ENCODE peak calls at places on chromosome 9, in seven cellular contexts. G is K562, R is A549, F is mucosa of descending colon, H is suprapubic skin, M is ovary, Q is fibroblast of pulmonary artery. D is an unnamed sample.

GRCh38 chr9:137919649-137920101 is 42.1 kb downstream of the CACNA1B start:
- DNase-seq in M (no peak), Q (no peak), G (no peak), R (no peak), H (no peak), F (no peak), D (no peak)

GRCh38 chr9:126516936-126517750 is 96.6 kb upstream of the LMX1B start:
- DNase-seq in R (peak), M (no peak), F (peak), Q (peak), H (peak), G (no peak), D (peak)

GRCh38 chr9:134532084-134532483 is 109.5 kb upstream of the COL5A1 start:
- DNase-seq in M (no peak), H (no peak), Q (no peak), G (no peak), R (no peak), F (no peak), D (no peak)

GRCh38 chr9:121956808-121957207 is 136.3 kb downstream of the TTLL11 start:
- DNase-seq in F (no peak), H (no peak), Q (no peak), G (no peak), M (no peak), R (no peak), D (no peak)

GRCh38 chr9:125632321-125633115 is 74.5 kb downstream of the MAPKAP1 start:
- DNase-seq in H (no peak), M (no peak), R (no peak), F (no peak), Q (no peak), G (peak), D (no peak)

GRCh38 chr9:134215709-134216448 is 51.5 kb upstream of the RNU6ATAC start:
- DNase-seq in Q (peak), R (no peak), M (peak), H (peak), G (peak), F (peak), D (peak)

GRCh38 chr9:114291064-114291474 is 31.8 kb upstream of the ORM1 start:
- DNase-seq in R (peak), Q (peak), M (peak), G (peak), H (peak), F (no peak), D (no peak)

GRCh38 chr9:87684627-87685204 is 41.2 kb upstream of the CTSL start:
- DNase-seq in F (no peak), Q (peak), H (peak), G (peak), M (peak), R (peak), D (no peak)

GRCh38 chr9:106467847-106468163 is 395.2 kb upstream of the ZNF462 start:
- DNase-seq in R (no peak), M (no peak), Q (no peak), H (no peak), G (no peak), F (no peak), D (no peak)

GRCh38 chr9:130282000-130282700 is 16.6 kb downstream of the HMCN2 start:
- DNase-seq in R (no peak), F (no peak), M (no peak), Q (no peak), H (no peak), G (no peak), D (no peak)

GRCh38 chr9:98442541-98442940 is 187.1 kb upstream of the TBC1D2 start:
- DNase-seq in Q (no peak), R (no peak), H (no peak), G (no peak), M (no peak), F (no peak), D (no peak)

GRCh38 chr9:129322641-129323375 is 144.7 kb upstream of the IER5L start:
- DNase-seq in H (peak), R (no peak), Q (no peak), G (no peak), F (no peak), M (peak), D (no peak)

GRCh38 chr9:21919377-21920362 is 74.5 kb downstream of the CDKN2A start:
- DNase-seq in F (no peak), H (no peak), M (no peak), R (no peak), Q (peak), G (no peak), D (peak)

GRCh38 chr9:13719981-13720380 is 440.5 kb upstream of the MPDZ start:
- DNase-seq in H (no peak), G (no peak), M (no peak), R (no peak), F (no peak), Q (peak), D (no peak)

GRCh38 chr9:87425202-87425601 is 72.5 kb upstream of the DAPK1 start:
- DNase-seq in F (no peak), G (no peak), H (no peak), M (no peak), Q (peak), R (no peak), D (no peak)

GRCh38 chr9:119009253-119009652 is 360.0 kb downstream of the BRINP1 start:
- DNase-seq in F (no peak), R (peak), Q (no peak), G (no peak), H (no peak), M (no peak), D (no peak)

GRCh38 chr9:33535541-33535940 is 11.5 kb downstream of the ANKRD18B start:
- DNase-seq in G (no peak), F (no peak), R (no peak), H (no peak), Q (no peak), M (no peak), D (no peak)

GRCh38 chr9:93261735-93262523 is 78.0 kb downstream of the WNK2 start:
- DNase-seq in F (no peak), R (no peak), M (peak), G (no peak), Q (no peak), H (peak), D (no peak)

GRCh38 chr9:130868230-130868629 is 28.4 kb downstream of the QRFP start:
- DNase-seq in M (no peak), Q (no peak), R (no peak), G (no peak), F (no peak), H (no peak), D (no peak)

GRCh38 chr9:94159069-94159915 is 75.0 kb downstream of the PTPDC1 start:
- DNase-seq in R (no peak), F (no peak), Q (no peak), H (no peak), M (no peak), G (no peak), D (no peak)

GRCh38 chr9:15231788-15232635 is 75.0 kb downstream of the TTC39B start:
- DNase-seq in F (no peak), H (no peak), R (peak), Q (peak), M (no peak), G (peak), D (no peak)

GRCh38 chr9:122206118-122207046 is 22.4 kb downstream of the LHX6 start:
- DNase-seq in M (no peak), G (no peak), R (no peak), F (no peak), H (no peak), Q (peak), D (peak)

GRCh38 chr9:71675129-71675856 is 93.0 kb downstream of the CEMIP2 start:
- DNase-seq in F (peak), R (no peak), Q (no peak), G (no peak), M (no peak), H (no peak), D (no peak)

GRCh38 chr9:98796364-98797101 is at the start of gene ANKS6:
- DNase-seq in Q (peak), G (peak), F (peak), R (peak), M (peak), H (peak), D (no peak)

GRCh38 chr9:128617943-128618342 is 38.7 kb downstream of the DYNC2I2 start:
- DNase-seq in Q (no peak), H (no peak), F (no peak), G (no peak), M (no peak), R (no peak), D (no peak)

GRCh38 chr9:119609277-119609971 is 240.2 kb upstream of the BRINP1 start:
- DNase-seq in R (no peak), F (no peak), Q (no peak), H (no peak), G (no peak), M (no peak), D (no peak)

GRCh38 chr9:37914154-37914551 is 10.2 kb upstream of the SLC25A51 start:
- DNase-seq in Q (no peak), R (no peak), G (no peak), M (no peak), H (no peak), F (no peak), D (no peak)

GRCh38 chr9:136022731-136023400 is 61.7 kb upstream of the UBAC1 start:
- DNase-seq in M (no peak), H (no peak), G (no peak), F (peak), R (no peak), Q (no peak), D (no peak)

GRCh38 chr9:21941337-21941995 is 52.7 kb downstream of the CDKN2A start:
- DNase-seq in R (no peak), M (no peak), G (no peak), H (no peak), F (no peak), Q (no peak), D (no peak)

GRCh38 chr9:12818431-12819000 is 43.7 kb downstream of the LURAP1L start:
- DNase-seq in R (peak), Q (peak), H (peak), M (no peak), G (no peak), F (peak), D (no peak)

GRCh38 chr9:131641618-131642495 is 96.5 kb downstream of the PRRT1B start:
- DNase-seq in M (no peak), G (no peak), F (peak), R (peak), H (no peak), Q (no peak), D (no peak)

GRCh38 chr9:91359734-91360470 is 1.8 kb downstream of the AUH start:
- DNase-seq in F (no peak), M (no peak), H (no peak), R (no peak), Q (no peak), G (peak), D (no peak)

GRCh38 chr9:82606761-82607382 is 456.1 kb downstream of the RASEF start:
- DNase-seq in H (no peak), G (peak), M (peak), Q (peak), R (peak), F (no peak), D (peak)

GRCh38 chr9:113931140-113931539 is 55.0 kb downstream of the ZNF618 start:
- DNase-seq in G (no peak), Q (no peak), H (no peak), M (no peak), R (no peak), F (no peak), D (no peak)

GRCh38 chr9:98888794-98889495 is 54.8 kb upstream of the COL15A1 start:
- DNase-seq in G (no peak), H (no peak), M (no peak), Q (no peak), F (no peak), R (no peak), D (no peak)

GRCh38 chr9:98804083-98804482 is 3.4 kb upstream of the GALNT12 start:
- DNase-seq in M (no peak), H (no peak), F (no peak), G (no peak), Q (peak), R (no peak), D (no peak)

GRCh38 chr9:90853945-90854344 is 52.3 kb downstream of the SYK start:
- DNase-seq in G (no peak), H (no peak), R (no peak), M (no peak), F (no peak), Q (no peak), D (no peak)

GRCh38 chr9:73116030-73116429 is 35.6 kb upstream of the ANXA1 start:
- DNase-seq in Q (peak), M (no peak), F (no peak), G (no peak), H (no peak), R (no peak), D (no peak)

DNA sequence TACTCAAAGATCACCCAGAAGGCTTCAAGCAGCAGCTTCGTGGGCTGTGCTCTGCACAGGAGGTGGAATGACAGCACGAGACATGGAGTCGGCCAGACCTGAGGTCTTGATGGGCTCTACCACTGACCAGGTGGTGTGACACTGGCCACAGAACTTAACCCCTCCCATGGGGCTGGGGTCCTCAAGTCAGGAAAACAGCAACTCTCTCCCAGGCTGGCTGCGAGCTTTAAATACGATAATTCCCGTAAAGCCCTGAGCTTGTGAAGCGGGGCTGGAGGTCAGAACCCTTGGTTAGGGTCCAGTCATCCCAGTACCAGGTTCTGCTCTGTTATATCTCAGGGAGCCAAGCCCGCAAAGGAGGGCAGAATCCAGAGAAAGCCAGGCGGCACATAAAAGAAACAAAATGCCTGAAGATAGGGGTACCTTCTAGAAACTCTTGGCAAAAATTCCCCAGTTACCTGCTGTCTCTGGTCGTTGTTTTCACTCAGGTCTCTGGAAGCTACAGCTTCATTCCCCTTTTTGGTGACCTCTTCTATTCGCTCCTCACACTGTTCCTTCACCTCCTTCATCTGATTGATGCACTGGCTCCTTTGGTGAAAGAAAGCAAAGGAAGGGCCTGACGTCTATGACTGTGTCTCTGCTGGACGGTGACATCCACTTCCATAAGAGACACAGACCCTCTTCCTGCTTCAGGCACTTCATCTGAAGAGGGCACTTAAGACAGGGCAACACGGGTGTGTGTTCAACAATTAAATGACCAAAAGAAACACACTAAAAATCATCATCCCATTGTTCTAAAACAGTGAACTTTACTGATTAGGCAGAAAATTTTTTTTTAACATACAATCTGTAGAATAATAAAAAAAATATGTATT is 58.8 kb downstream of the GOLM1 start:
- DNase-seq in R (no peak), G (no peak), F (no peak), Q (no peak), M (no peak), H (no peak), D (no peak)
- H3K4me3 ChIP-seq in R (no peak), G (no peak), F (no peak), Q (no peak), M (no peak), H (no peak), D (no peak)

GRCh38 chr9:109652971-109653370 is 127.0 kb upstream of the PALM2AKAP2 start:
- DNase-seq in M (no peak), R (peak), G (no peak), Q (peak), F (no peak), H (no peak), D (no peak)
- TF ChIP-seq CTCF in M (no peak), R (peak), G (no peak), Q (peak), F (no peak), H (no peak), D (peak)

GRCh38 chr9:133032171-133032570 is 1.4 kb downstream of the GTF3C5 start:
- DNase-seq in G (no peak), F (no peak), M (no peak), Q (no peak), H (peak), R (no peak), D (no peak)
- H3K4me3 ChIP-seq in G (peak), F (no peak), M (no peak), Q (no peak), H (peak), R (peak), D (no peak)

GRCh38 chr9:75087279-75087823 is 604 bp downstream of the NMRK1 start:
- DNase-seq in Q (peak), H (no peak), F (no peak), R (peak), M (no peak), G (no peak), D (no peak)
- TF ChIP-seq CTCF in Q (no peak), H (no peak), F (no peak), R (no peak), M (no peak), G (no peak), D (no peak)

GRCh38 chr9:104767507-104767906 is 3.6 kb downstream of the NIPSNAP3B start:
- DNase-seq in G (no peak), F (no peak), R (no peak), Q (no peak), H (no peak), M (no peak), D (no peak)

GRCh38 chr9:104766025-104766424 is 2.1 kb downstream of the NIPSNAP3B start:
- DNase-seq in F (no peak), H (no peak), Q (no peak), R (no peak), M (no peak), G (no peak), D (no peak)

GRCh38 chr9:104769655-104770054 is 5.7 kb downstream of the NIPSNAP3B start:
- DNase-seq in H (no peak), G (no peak), Q (no peak), F (no peak), M (no peak), R (no peak), D (no peak)

DNA sequence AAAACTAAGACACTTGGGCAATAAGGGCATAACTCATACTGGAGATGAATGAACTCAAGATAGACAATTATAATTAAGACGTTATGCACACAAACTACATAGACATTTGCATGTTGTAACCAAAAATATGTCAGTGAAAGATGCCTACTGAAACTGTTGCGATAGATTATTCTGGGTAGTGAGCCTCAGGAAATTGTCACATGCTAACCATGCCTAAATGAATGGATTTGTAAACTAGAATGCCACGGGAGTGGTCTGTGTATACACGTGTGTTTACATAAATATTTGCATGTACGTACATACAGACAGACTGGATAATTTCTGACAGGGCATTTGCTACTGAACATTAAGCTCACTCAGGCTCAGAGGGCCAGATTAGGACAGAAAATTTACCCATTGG is 1.2 kb downstream of the NIPSNAP3B start:
- DNase-seq in R (no peak), G (no peak), H (no peak), Q (no peak), F (no peak), M (no peak), D (no peak)
- H3K4me3 ChIP-seq in R (no peak), G (no peak), H (no peak), Q (no peak), F (no peak), M (no peak), D (no peak)